ENCODE peak calls at places on chromosomes 11 and 22, in nine cellular contexts. H, D, F, X, G, R, Q, B and S are unnamed samples.

GRCh38 chr11:114149689-114150407 is 90.3 kb downstream of the ZBTB16 start:
- DNase-seq in H (no peak), D (no peak), F (no peak), X (no peak), G (no peak), R (no peak), Q (no peak), B (no peak), S (no peak)

GRCh38 chr11:119685073-119685746 is 43.8 kb downstream of the NECTIN1 start:
- DNase-seq in H (no peak), D (no peak), F (no peak), X (no peak), G (no peak), R (no peak), Q (no peak), B (no peak), S (no peak)

GRCh38 chr22:16774911-16775529 is 50.2 kb downstream of the XKR3 start:
- DNase-seq in H (no peak), D (no peak), F (no peak), X (no peak), G (no peak), R (no peak), Q (no peak), B (no peak), S (no peak)

GRCh38 chr22:43293661-43294392 is 49.3 kb downstream of the SCUBE1 start:
- DNase-seq in H (peak; percentile 33), D (no peak), F (no peak), X (no peak), G (no peak), R (no peak), Q (no peak), B (no peak), S (no peak)

GRCh38 chr11:134019500-134019899 is 49.4 kb upstream of the JAM3 start:
- DNase-seq in H (no peak), D (no peak), F (no peak), X (peak; percentile 81), G (no peak), R (no peak), Q (no peak), B (no peak), S (no peak)

GRCh38 chr11:83042966-83043711 is 28.6 kb downstream of the RAB30 start:
- DNase-seq in H (no peak), D (no peak), F (no peak), X (no peak), G (no peak), R (no peak), Q (peak; percentile 88), B (no peak), S (no peak)

GRCh38 chr11:108887436-108888238 is 222.8 kb downstream of the DDX10 start:
- DNase-seq in H (no peak), D (no peak), F (no peak), X (no peak), G (no peak), R (no peak), Q (no peak), B (no peak), S (no peak)

GRCh38 chr11:18522388-18522787 is 4.4 kb downstream of the TSG101 start:
- DNase-seq in H (no peak), D (no peak), F (no peak), X (no peak), G (no peak), R (no peak), Q (peak; percentile 57), B (no peak), S (no peak)

GRCh38 chr11:83157755-83158473 is 983 bp downstream of the PCF11 start:
- DNase-seq in H (peak; percentile 39), D (peak; percentile 40), F (no peak), X (peak; percentile 49), G (no peak), R (peak; percentile 54), Q (peak; percentile 63), B (no peak), S (peak; percentile 37)

GRCh38 chr11:116390963-116391362 is 381.8 kb downstream of the BUD13 start:
- DNase-seq in H (no peak), D (no peak), F (no peak), X (no peak), G (no peak), R (no peak), Q (no peak), B (no peak), S (no peak)

GRCh38 chr11:69009441-69010211 is 3.4 kb downstream of the MRGPRF start:
- DNase-seq in H (no peak), D (no peak), F (no peak), X (no peak), G (no peak), R (no peak), Q (no peak), B (no peak), S (no peak)

GRCh38 chr11:92225206-92225562 is 566 bp downstream of the FAT3 start:
- DNase-seq in H (peak; percentile 61), D (no peak), F (no peak), X (no peak), G (no peak), R (no peak), Q (no peak), B (no peak), S (no peak)

GRCh38 chr11:68528630-68529029 is 68.1 kb downstream of the PPP6R3 start:
- DNase-seq in H (no peak), D (no peak), F (no peak), X (no peak), G (no peak), R (no peak), Q (no peak), B (no peak), S (no peak)